ENCODE peak calls at places on chromosomes 7 and 10, in four cellular contexts. O is GM12878; T is CD4-positive, alpha-beta T cell; A is fibroblast of pulmonary artery. H is an unnamed sample.
A peak's percentile ranks its signal among the peaks of the same experiment; 100 is the strongest.

GRCh38 chr7:101657171-101657570 is 28.1 kb upstream of the MYL10 start:
- DNase-seq in T (no peak), O (no peak), A (no peak), H (no peak)

GRCh38 chr7:105769951-105770628 is 106.3 kb downstream of the ATXN7L1 start:
- DNase-seq in O (no peak), A (no peak), T (no peak), H (no peak)

GRCh38 chr10:59181668-59182067 is 5.2 kb downstream of the PHYHIPL start:
- DNase-seq in T (no peak), A (peak; percentile 78), O (peak; percentile 17), H (no peak)

GRCh38 chr7:85840532-85840931 is 653.7 kb upstream of the SEMA3D start:
- DNase-seq in A (peak; percentile 59), T (no peak), O (no peak), H (no peak)

GRCh38 chr7:5452937-5453540 is 29.4 kb upstream of the TNRC18 start:
- DNase-seq in O (no peak), T (no peak), A (peak; percentile 83), H (no peak)

GRCh38 chr7:6453737-6454136 is 6.0 kb upstream of the DAGLB start:
- DNase-seq in T (no peak), O (no peak), A (peak; percentile 52), H (no peak)

GRCh38 chr10:64840341-64840740 is 1319.1 kb downstream of the REEP3 start:
- DNase-seq in T (no peak), A (no peak), O (no peak), H (no peak)

GRCh38 chr7:157550300-157551275 is 213.8 kb downstream of the DNAJB6 start:
- DNase-seq in A (no peak), T (no peak), O (no peak), H (no peak)

GRCh38 chr7:97801108-97801507 is 69.2 kb downstream of the TAC1 start:
- DNase-seq in T (no peak), A (no peak), O (no peak), H (no peak)

GRCh38 chr10:124987788-124988187 is 45.9 kb downstream of the ZRANB1 start:
- DNase-seq in T (no peak), A (no peak), O (no peak), H (no peak)

GRCh38 chr7:75937958-75938786 is 23.2 kb downstream of the POR start:
- DNase-seq in T (no peak), A (peak; percentile 91), O (no peak), H (no peak)

GRCh38 chr7:31603076-31603475 is 83.9 kb upstream of the PPP1R17 start:
- DNase-seq in O (no peak), T (no peak), A (no peak), H (no peak)

GRCh38 chr7:131859162-131859821 is 302.9 kb upstream of the PODXL start:
- DNase-seq in A (peak; percentile 78), O (peak; percentile 5), T (no peak), H (no peak)

GRCh38 chr7:129779602-129780256 is 168.2 kb downstream of the NRF1 start:
- DNase-seq in A (no peak), T (no peak), O (no peak), H (peak; percentile 42)

GRCh38 chr10:54402576-54402975 is 398.5 kb downstream of the PCDH15 start:
- DNase-seq in O (no peak), A (peak; percentile 29), T (no peak), H (no peak)

GRCh38 chr7:4760952-4761351 is 14.5 kb upstream of the AP5Z1 start:
- DNase-seq in O (no peak), A (no peak), T (no peak), H (no peak)

GRCh38 chr7:4683884-4684565 is 1.9 kb downstream of the FOXK1 start:
- DNase-seq in A (peak; percentile 69), T (peak; percentile 40), O (peak; percentile 52), H (peak; percentile 41)

DNA sequence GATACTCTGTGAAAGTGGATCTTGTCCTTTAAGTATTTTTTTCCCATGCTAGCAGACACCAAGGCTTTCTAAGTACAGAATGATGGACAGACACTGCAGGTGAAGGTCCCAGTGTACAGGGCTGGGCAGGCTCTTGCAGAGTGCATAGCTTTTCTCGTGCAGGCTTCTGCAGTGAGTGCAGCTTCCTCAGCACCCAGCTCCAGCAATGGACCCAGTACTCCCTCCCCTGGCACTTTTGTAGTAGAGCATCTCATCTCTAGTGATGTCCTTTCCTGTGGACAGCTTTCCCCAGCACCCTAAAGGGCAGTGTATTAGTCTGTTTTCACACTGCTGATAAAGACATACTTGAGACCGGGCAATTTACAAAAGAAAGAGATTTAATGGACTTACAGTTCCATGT is 104.3 kb downstream of the CUL2 start:
- DNase-seq in O (no peak), T (no peak), A (peak; percentile 50), H (no peak)
- TF ChIP-seq CTCF in O (peak; percentile 5), T (no peak), A (peak; percentile 47), H (no peak)

GRCh38 chr7:140638311-140638791 is 2.3 kb downstream of the DENND2A start:
- DNase-seq in O (no peak), T (no peak), A (peak; percentile 74), H (no peak)
- TF ChIP-seq CTCF in O (no peak), T (no peak), A (peak; percentile 35), H (no peak)

GRCh38 chr7:158885624-158886023 is 29.3 kb downstream of the DYNC2I1 start:
- DNase-seq in O (no peak), T (no peak), A (peak; percentile 19), H (no peak)
- TF ChIP-seq CTCF in O (peak; percentile 30), T (peak; percentile 37), A (peak; percentile 33), H (no peak)

GRCh38 chr7:151601521-151602305 is 82.0 kb upstream of the RHEB start:
- DNase-seq in A (no peak), T (no peak), O (no peak), H (no peak)

GRCh38 chr7:151598045-151598444 is 78.3 kb upstream of the RHEB start:
- DNase-seq in O (no peak), A (peak; percentile 73), T (no peak), H (no peak)

GRCh38 chr7:151597541-151597940 is 77.8 kb upstream of the RHEB start:
- DNase-seq in O (no peak), A (no peak), T (no peak), H (no peak)

GRCh38 chr7:151595702-151596340 is 76.1 kb upstream of the RHEB start:
- DNase-seq in O (no peak), A (no peak), T (no peak), H (no peak)

GRCh38 chr7:151599401-151600227 is 79.9 kb upstream of the RHEB start:
- DNase-seq in A (peak; percentile 91), T (no peak), O (no peak), H (no peak)
- TF ChIP-seq CTCF in A (peak; percentile 5), T (no peak), O (no peak), H (no peak)

GRCh38 chr10:129853236-129853946 is 110.7 kb downstream of the EBF3 start:
- DNase-seq in A (peak; percentile 42), O (no peak), T (no peak), H (no peak)
- TF ChIP-seq CTCF in A (peak; percentile 37), O (no peak), T (no peak), H (no peak)

H was measured in activated B cell treated with CpG ODN at 0.5 μM for 24 hours.